ENCODE peak calls at places on chromosomes 13 and 19, in nine cellular contexts. T is MCF 10A, C is WTC11, K is tibial nerve, P is B cell, M is osteocyte, Q is colonic mucosa, F is tibial artery, O is adrenal gland. E is an unnamed sample.

GRCh38 chr19:40464059-40465024 is 1.2 kb downstream of the BLVRB start:
- DNase-seq in T (peak), C (peak), K (peak), P (no peak), M (peak), Q (peak), F (peak), O (peak), E (peak)

GRCh38 chr19:4993683-4994082 is 24.8 kb downstream of the KDM4B start:
- DNase-seq in T (peak), C (no peak), K (no peak), P (no peak), M (no peak), Q (no peak), F (no peak), O (no peak), E (no peak)

GRCh38 chr13:73715114-73715909 is 418.9 kb downstream of the KLF12 start:
- DNase-seq in T (no peak), C (no peak), K (no peak), P (no peak), M (no peak), Q (no peak), F (no peak), O (no peak), E (peak)

GRCh38 chr19:39307233-39307821 is 11.1 kb downstream of the IFNL1 start:
- DNase-seq in T (no peak), C (peak), K (no peak), P (no peak), M (no peak), Q (peak), F (no peak), O (no peak), E (no peak)

GRCh38 chr13:44814836-44815235 is 174.4 kb downstream of the NUFIP1 start:
- DNase-seq in T (no peak), C (no peak), K (no peak), P (no peak), M (no peak), Q (no peak), F (no peak), O (no peak), E (no peak)

GRCh38 chr13:43368003-43368402 is 344.6 kb downstream of the DNAJC15 start:
- DNase-seq in T (peak), C (no peak), K (no peak), P (no peak), M (no peak), Q (no peak), F (no peak), O (no peak), E (no peak)

GRCh38 chr13:106381083-106381482 is 154.4 kb downstream of the EFNB2 start:
- DNase-seq in T (no peak), C (no peak), K (no peak), P (no peak), M (no peak), Q (no peak), F (no peak), O (no peak), E (no peak)

GRCh38 chr19:5090780-5091575 is 122.1 kb downstream of the KDM4B start:
- DNase-seq in T (no peak), C (no peak), K (no peak), P (no peak), M (no peak), Q (no peak), F (peak), O (peak), E (no peak)

GRCh38 chr13:105291987-105292386 is 1243.5 kb downstream of the EFNB2 start:
- DNase-seq in T (no peak), C (no peak), K (no peak), P (no peak), M (no peak), Q (no peak), F (no peak), O (no peak), E (no peak)

GRCh38 chr13:113974304-113975281 is 717 bp upstream of the C13orf46 start:
- DNase-seq in T (no peak), C (peak), K (no peak), P (peak), M (no peak), Q (no peak), F (no peak), O (no peak), E (no peak)

GRCh38 chr13:100625447-100625846 is 36.9 kb upstream of the GGACT start:
- DNase-seq in T (no peak), C (no peak), K (no peak), P (no peak), M (no peak), Q (no peak), F (no peak), O (no peak), E (no peak)

GRCh38 chr13:35470671-35471465 is 5.6 kb downstream of the MAB21L1 start:
- DNase-seq in T (no peak), C (peak), K (peak), P (peak), M (no peak), Q (peak), F (no peak), O (peak), E (no peak)

GRCh38 chr13:100063333-100063732 is 25.6 kb upstream of the PCCA start:
- DNase-seq in T (peak), C (no peak), K (no peak), P (no peak), M (no peak), Q (no peak), F (no peak), O (no peak), E (no peak)

GRCh38 chr13:112752711-112753541 is 63.1 kb downstream of the ATP11A start:
- DNase-seq in T (no peak), C (no peak), K (no peak), P (no peak), M (no peak), Q (no peak), F (no peak), O (no peak), E (peak)

GRCh38 chr19:7870571-7871279 is 3.5 kb downstream of the PRR36 start:
- DNase-seq in T (peak), C (peak), K (no peak), P (peak), M (no peak), Q (peak), F (no peak), O (peak), E (peak)

GRCh38 chr19:46218160-46218559 is 11.4 kb upstream of the IGFL1 start:
- DNase-seq in T (peak), C (peak), K (no peak), P (no peak), M (no peak), Q (peak), F (no peak), O (peak), E (peak)

GRCh38 chr13:35781661-35782060 is 305.2 kb upstream of the MAB21L1 start:
- DNase-seq in T (no peak), C (no peak), K (no peak), P (no peak), M (no peak), Q (no peak), F (no peak), O (no peak), E (no peak)

GRCh38 chr13:107339209-107339608 is 771.3 kb upstream of the ARGLU1 start:
- DNase-seq in T (peak), C (no peak), K (no peak), P (no peak), M (no peak), Q (no peak), F (no peak), O (no peak), E (no peak)

GRCh38 chr19:34475026-34475974 is 6.3 kb upstream of the WTIP start:
- DNase-seq in T (peak), C (no peak), K (no peak), P (no peak), M (no peak), Q (no peak), F (no peak), O (no peak), E (peak)

GRCh38 chr19:31139871-31140505 is 209.2 kb downstream of the TSHZ3 start:
- DNase-seq in T (peak), C (no peak), K (no peak), P (no peak), M (no peak), Q (no peak), F (no peak), O (no peak), E (no peak)

GRCh38 chr19:3184847-3185481 is 766 bp upstream of the NCLN start:
- DNase-seq in T (no peak), C (peak), K (peak), P (peak), M (no peak), Q (peak), F (peak), O (peak), E (peak)

GRCh38 chr13:111115841-111116500 is 861 bp downstream of the ARHGEF7 start:
- DNase-seq in T (no peak), C (peak), K (peak), P (peak), M (peak), Q (no peak), F (peak), O (no peak), E (no peak)

GRCh38 chr19:56132316-56132822 is 8.7 kb upstream of the ZNF444 start:
- DNase-seq in T (no peak), C (no peak), K (no peak), P (no peak), M (no peak), Q (no peak), F (no peak), O (no peak), E (no peak)

GRCh38 chr13:43305416-43305815 is 282.0 kb downstream of the DNAJC15 start:
- DNase-seq in T (no peak), C (no peak), K (no peak), P (no peak), M (no peak), Q (no peak), F (no peak), O (no peak), E (no peak)

GRCh38 chr19:45322744-45323281 is at the start of gene CKM:
- DNase-seq in T (no peak), C (no peak), K (no peak), P (peak), M (no peak), Q (no peak), F (no peak), O (no peak), E (no peak)

GRCh38 chr13:98586400-98587144 is 9.7 kb upstream of the STK24 start:
- DNase-seq in T (no peak), C (no peak), K (no peak), P (no peak), M (peak), Q (no peak), F (no peak), O (no peak), E (peak)

DNA sequence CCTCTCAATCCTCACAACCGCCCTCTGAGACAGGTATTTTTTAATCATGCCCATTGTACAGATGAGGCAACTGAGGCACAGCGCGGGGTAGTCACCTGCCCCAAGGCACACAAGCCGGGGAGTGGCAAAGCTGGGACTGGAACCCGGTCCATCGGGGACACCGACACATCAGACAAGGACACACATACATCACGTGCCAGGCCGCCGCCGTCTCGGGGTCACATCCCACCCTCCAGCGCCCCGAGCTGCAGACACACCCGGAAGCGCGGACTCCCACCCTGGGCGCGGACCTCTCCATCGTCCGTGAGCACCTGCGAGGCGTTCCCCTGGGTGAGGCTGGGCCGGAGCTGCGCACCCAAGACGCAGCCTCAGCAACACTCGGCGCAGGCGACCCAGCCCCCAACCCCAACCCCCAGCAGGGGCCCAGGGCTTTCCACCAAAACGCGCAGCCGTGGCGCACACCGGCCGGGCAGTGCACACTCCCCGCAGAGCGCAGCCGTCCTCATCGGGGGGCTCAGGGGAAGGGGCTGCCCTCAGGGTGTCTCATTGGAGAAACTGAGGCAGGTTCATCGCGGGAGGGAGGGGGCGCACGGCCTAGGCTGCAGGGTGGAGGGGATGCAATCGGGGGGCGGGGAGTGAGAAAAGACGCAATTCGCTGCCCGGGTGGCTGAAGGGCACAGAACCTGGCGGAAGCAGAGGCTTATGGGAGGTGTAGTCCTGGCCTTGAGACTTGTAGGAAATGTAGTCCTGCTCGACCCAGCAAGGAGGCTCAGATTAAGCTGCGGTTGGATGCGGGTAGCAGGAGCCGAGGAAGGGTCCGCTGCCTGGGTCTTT is 1.9 kb upstream of the LMTK3 start:
- DNase-seq in T (peak), C (peak), K (no peak), P (peak), M (no peak), Q (peak), F (peak), O (peak), E (peak)
- TF ChIP-seq CTCF in T (no peak), C (no peak), K (no peak), P (no peak), M (no peak), Q (no peak), F (no peak), O (no peak), E (no peak)

DNA sequence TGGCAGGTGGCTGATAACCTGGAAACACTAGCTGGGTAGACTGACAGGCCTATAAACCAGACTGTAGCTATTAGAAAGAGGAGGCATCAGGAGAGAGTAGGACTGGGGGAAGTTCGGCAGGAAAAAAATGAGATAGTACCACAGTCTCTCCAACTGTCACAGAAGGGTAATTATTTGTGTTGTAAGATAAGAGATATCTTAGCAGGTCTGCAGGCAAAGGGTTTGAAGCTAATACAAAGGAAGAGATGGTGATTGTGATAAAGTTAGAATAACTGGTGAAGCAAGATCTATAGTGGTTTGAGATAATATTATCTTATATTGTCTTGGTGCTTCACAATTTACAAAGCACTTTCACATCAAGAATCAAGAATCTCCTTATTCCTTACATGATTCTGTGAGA is 41.7 kb downstream of the MIPEP start:
- DNase-seq in T (no peak), C (no peak), K (no peak), P (no peak), M (no peak), Q (no peak), F (no peak), O (no peak), E (no peak)
- TF ChIP-seq CTCF in T (no peak), C (no peak), K (no peak), P (no peak), M (no peak), Q (no peak), F (no peak), O (no peak), E (no peak)

GRCh38 chr13:26948353-26948752 is 187.8 kb upstream of the GPR12 start:
- DNase-seq in T (no peak), C (no peak), K (no peak), P (no peak), M (no peak), Q (no peak), F (no peak), O (no peak), E (no peak)

GRCh38 chr13:26950546-26950945 is 190.0 kb upstream of the GPR12 start:
- DNase-seq in T (no peak), C (no peak), K (no peak), P (no peak), M (no peak), Q (peak), F (no peak), O (no peak), E (no peak)

GRCh38 chr13:26949701-26950345 is 189.2 kb upstream of the GPR12 start:
- DNase-seq in T (no peak), C (no peak), K (no peak), P (no peak), M (no peak), Q (no peak), F (no peak), O (no peak), E (no peak)

GRCh38 chr13:26943748-26944147 is 183.2 kb upstream of the GPR12 start:
- DNase-seq in T (no peak), C (no peak), K (no peak), P (no peak), M (no peak), Q (no peak), F (no peak), O (no peak), E (no peak)

GRCh38 chr13:26946675-26947342 is 186.2 kb upstream of the GPR12 start:
- DNase-seq in T (peak), C (no peak), K (no peak), P (peak), M (no peak), Q (no peak), F (no peak), O (no peak), E (peak)
- TF ChIP-seq CTCF in T (peak), C (no peak), K (peak), P (peak), M (peak), Q (peak), F (peak), O (peak), E (peak)

DNA sequence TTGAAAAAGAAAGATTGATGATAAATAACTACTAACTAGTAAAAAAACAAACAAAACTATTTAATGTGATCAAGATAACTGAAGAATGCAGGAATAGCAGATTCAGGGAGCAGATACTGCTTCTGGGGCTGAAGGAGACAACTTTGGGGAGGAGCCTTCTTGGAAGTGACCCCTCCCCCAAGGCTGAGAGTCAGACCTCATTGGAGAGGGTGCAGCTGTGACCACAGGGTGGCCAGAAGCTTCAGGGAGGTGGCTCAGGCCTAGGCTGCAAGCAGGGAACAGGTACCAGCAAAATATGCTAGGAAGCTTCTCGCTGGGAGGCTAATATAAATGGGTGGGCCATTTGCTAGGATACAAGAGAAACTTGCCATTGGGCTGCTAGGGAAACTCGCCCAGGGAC is 149.9 kb downstream of the MYO16 start:
- DNase-seq in T (no peak), C (peak), K (no peak), P (no peak), M (no peak), Q (no peak), F (no peak), O (no peak), E (no peak)
- TF ChIP-seq CTCF in T (no peak), C (no peak), K (no peak), P (no peak), M (no peak), Q (no peak), F (no peak), O (no peak), E (no peak)

GRCh38 chr13:47592256-47592655 is 408.8 kb downstream of the SUCLA2 start:
- DNase-seq in T (no peak), C (no peak), K (no peak), P (no peak), M (no peak), Q (no peak), F (no peak), O (no peak), E (no peak)

GRCh38 chr13:47598340-47598911 is 402.6 kb downstream of the SUCLA2 start:
- DNase-seq in T (peak), C (no peak), K (no peak), P (no peak), M (no peak), Q (no peak), F (no peak), O (no peak), E (no peak)

GRCh38 chr13:47594833-47595232 is 406.2 kb downstream of the SUCLA2 start:
- DNase-seq in T (no peak), C (no peak), K (no peak), P (no peak), M (no peak), Q (no peak), F (no peak), O (no peak), E (peak)
- TF ChIP-seq CTCF in T (no peak), C (no peak), K (no peak), P (no peak), M (no peak), Q (no peak), F (no peak), O (no peak), E (no peak)

GRCh38 chr19:19215792-19216191 is 4.0 kb downstream of the NCAN start:
- DNase-seq in T (no peak), C (no peak), K (no peak), P (no peak), M (no peak), Q (no peak), F (no peak), O (no peak), E (no peak)

GRCh38 chr19:19213822-19214558 is 2.2 kb downstream of the NCAN start:
- DNase-seq in T (no peak), C (peak), K (no peak), P (no peak), M (peak), Q (no peak), F (no peak), O (no peak), E (no peak)

GRCh38 chr19:19218911-19219310 is 7.2 kb downstream of the NCAN start:
- DNase-seq in T (no peak), C (no peak), K (no peak), P (no peak), M (peak), Q (no peak), F (no peak), O (no peak), E (no peak)

GRCh38 chr19:19214892-19215291 is 3.1 kb downstream of the NCAN start:
- DNase-seq in T (peak), C (peak), K (no peak), P (no peak), M (peak), Q (no peak), F (no peak), O (peak), E (peak)

DNA sequence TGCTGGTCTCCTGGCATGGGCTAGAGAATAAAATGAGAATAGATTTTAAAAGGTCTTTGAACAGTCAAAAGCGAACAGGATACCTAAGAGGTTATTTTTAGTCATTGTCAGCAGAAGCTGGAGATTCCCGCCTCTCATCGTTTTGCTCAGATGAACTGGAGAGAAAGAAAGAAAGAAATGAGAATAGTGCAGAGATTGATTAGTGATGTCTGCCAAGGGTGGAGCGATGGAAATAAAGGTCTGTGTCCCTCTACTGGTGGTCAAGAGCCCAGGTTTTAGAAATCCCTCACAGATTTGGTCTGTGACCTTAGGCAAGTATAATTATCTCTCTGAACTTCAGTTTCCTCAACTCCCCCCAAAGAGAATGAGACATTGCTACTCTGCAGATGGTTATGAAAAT is 5.4 kb downstream of the NCAN start:
- DNase-seq in T (peak), C (no peak), K (no peak), P (no peak), M (no peak), Q (no peak), F (no peak), O (no peak), E (no peak)
- TF ChIP-seq CTCF in T (no peak), C (no peak), K (no peak), P (peak), M (no peak), Q (no peak), F (no peak), O (no peak), E (no peak)

GRCh38 chr13:110044521-110045200 is 258.3 kb upstream of the IRS2 start:
- DNase-seq in T (no peak), C (no peak), K (no peak), P (no peak), M (no peak), Q (no peak), F (no peak), O (no peak), E (no peak)
- TF ChIP-seq CTCF in T (no peak), C (no peak), K (no peak), P (no peak), M (no peak), Q (no peak), F (no peak), O (no peak), E (no peak)